ENCODE peak calls at places on chromosomes 12 and 14, in ten cellular contexts. R, X, I, W, V, T, Q, G, P and J are unnamed samples.
A peak's percentile ranks its signal among the peaks of the same experiment; 100 is the strongest.

GRCh38 chr12:26121841-26122680 is 2.8 kb downstream of the BHLHE41 start:
- DNase-seq in R (no peak), X (peak; percentile 20), I (no peak), W (peak; percentile 44), V (peak; percentile 36), T (peak; percentile 29), Q (no peak), G (peak; percentile 35), P (peak; percentile 33), J (no peak)

GRCh38 chr12:47733142-47733541 is 7.9 kb upstream of the ENDOU start:
- DNase-seq in R (no peak), X (no peak), I (no peak), W (no peak), V (no peak), T (no peak), Q (no peak), G (no peak), P (no peak), J (no peak)

GRCh38 chr12:6871052-6871957 is 1.8 kb downstream of the SPSB2 start:
- DNase-seq in R (peak; percentile 60), X (peak; percentile 69), I (no peak), W (peak; percentile 53), V (peak; percentile 37), T (peak; percentile 44), Q (no peak), G (peak; percentile 69), P (no peak), J (no peak)

GRCh38 chr14:104507443-104507842 is 72.1 kb upstream of the C14orf180 start:
- DNase-seq in R (no peak), X (no peak), I (no peak), W (no peak), V (no peak), T (no peak), Q (no peak), G (no peak), P (no peak), J (no peak)

GRCh38 chr12:76878045-76878898 is 547 bp downstream of the CSRP2 start:
- DNase-seq in R (peak; percentile 19), X (peak; percentile 58), I (no peak), W (peak; percentile 56), V (peak; percentile 39), T (peak; percentile 49), Q (no peak), G (peak; percentile 30), P (peak; percentile 18), J (no peak)

GRCh38 chr12:71392521-71393145 is 47.0 kb upstream of the LGR5 start:
- DNase-seq in R (peak; percentile 36), X (peak; percentile 76), I (no peak), W (peak; percentile 65), V (peak; percentile 72), T (peak; percentile 62), Q (no peak), G (peak; percentile 84), P (peak; percentile 87), J (peak; percentile 41)

GRCh38 chr12:67807808-67808207 is 159.3 kb downstream of the DYRK2 start:
- DNase-seq in R (no peak), X (no peak), I (no peak), W (no peak), V (no peak), T (no peak), Q (no peak), G (peak; percentile 23), P (peak; percentile 26), J (peak; percentile 26)

GRCh38 chr12:54009171-54010052 is 627 bp downstream of the HOXC8 start:
- DNase-seq in R (no peak), X (peak; percentile 57), I (no peak), W (no peak), V (peak; percentile 68), T (no peak), Q (no peak), G (peak; percentile 46), P (no peak), J (no peak)

GRCh38 chr12:104784592-104784991 is 173.5 kb downstream of the SLC41A2 start:
- DNase-seq in R (no peak), X (no peak), I (no peak), W (no peak), V (no peak), T (no peak), Q (no peak), G (no peak), P (no peak), J (no peak)